ENCODE peak calls at places on chromosomes 12 and 14, in six cellular contexts. K, J, A, P, I and B are unnamed samples.

GRCh38 chr14:30553311-30553989 is 5.5 kb upstream of the G2E3 start:
- DNase-seq in A (no peak), I (no peak), K (no peak), J (no peak), P (no peak), B (no peak)

GRCh38 chr12:6873094-6874006 is at the start of gene SPSB2:
- DNase-seq in K (peak), I (peak), P (peak), A (peak), J (peak), B (peak)

GRCh38 chr12:29157486-29157946 is 8.4 kb downstream of the FAR2 start:
- DNase-seq in A (no peak), K (peak), P (no peak), J (no peak), I (no peak), B (no peak)

GRCh38 chr12:5560242-5560641 is 128.3 kb downstream of the NTF3 start:
- DNase-seq in P (no peak), J (no peak), A (no peak), I (no peak), K (no peak), B (no peak)

GRCh38 chr12:11650279-11650696 is 814 bp downstream of the ETV6 start:
- DNase-seq in I (peak), P (no peak), K (no peak), A (peak), J (no peak), B (no peak)

GRCh38 chr14:26008290-26008689 is 589.5 kb downstream of the NOVA1 start:
- DNase-seq in J (no peak), I (no peak), K (peak), A (no peak), P (no peak), B (peak)

GRCh38 chr12:63668028-63668799 is at the start of gene DPY19L2:
- DNase-seq in P (peak), J (peak), K (peak), A (peak), I (peak), B (peak)

GRCh38 chr12:4117386-4118016 is 156.1 kb upstream of the CCND2 start:
- DNase-seq in P (no peak), J (no peak), K (no peak), I (no peak), A (no peak), B (no peak)

GRCh38 chr12:1530592-1531159 is 63.7 kb downstream of the FBXL14 start:
- DNase-seq in A (no peak), P (no peak), I (no peak), J (no peak), K (no peak), B (peak)

GRCh38 chr12:69252033-69252432 is 12.7 kb downstream of the CPSF6 start:
- DNase-seq in J (peak), I (no peak), A (no peak), P (no peak), K (no peak), B (no peak)

GRCh38 chr12:69241444-69242092 is 2.2 kb downstream of the CPSF6 start:
- DNase-seq in K (peak), J (no peak), I (no peak), P (no peak), A (no peak), B (no peak)

GRCh38 chr12:69243099-69244084 is 4.0 kb downstream of the CPSF6 start:
- DNase-seq in J (no peak), K (no peak), P (no peak), I (no peak), A (no peak), B (no peak)

DNA sequence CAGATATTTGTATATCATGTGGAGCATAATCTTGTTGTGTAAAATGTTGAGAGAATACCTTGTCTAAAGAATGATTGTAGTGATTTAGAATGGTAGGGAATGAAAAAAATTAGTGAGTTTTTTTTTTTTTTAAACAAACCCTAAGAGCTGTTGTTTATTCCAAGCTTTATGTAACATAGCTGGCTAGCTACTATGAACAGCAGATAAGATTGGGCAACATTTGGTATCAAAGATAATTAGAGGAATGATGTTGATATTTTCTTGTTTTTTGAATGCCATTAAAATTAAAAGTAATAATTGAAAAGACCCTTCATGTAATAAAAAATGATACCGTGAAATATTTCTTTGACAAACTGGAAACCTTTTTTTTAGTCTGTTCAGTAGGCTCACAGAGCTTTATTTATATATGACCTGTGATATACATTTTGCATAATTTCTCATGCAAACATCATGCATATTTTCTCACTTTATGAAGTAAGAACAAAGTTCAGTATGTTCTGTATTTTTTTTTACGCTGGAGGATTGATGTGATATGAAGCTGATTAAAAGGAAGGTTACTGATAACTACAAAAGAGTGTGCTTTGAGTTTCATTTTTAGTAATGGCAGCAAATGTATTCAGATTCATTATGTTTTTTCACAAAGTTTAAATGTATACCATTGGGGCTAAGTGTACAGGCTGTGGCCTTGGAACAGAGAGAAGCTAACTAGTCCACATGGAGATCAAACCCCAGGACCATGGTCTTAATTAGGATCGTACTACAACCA is 8.1 kb downstream of the CPSF6 start:
- DNase-seq in J (no peak), K (no peak), I (no peak), A (no peak), P (no peak), B (no peak)
- H3K27ac ChIP-seq in J (no peak), K (no peak), I (no peak), A (no peak), P (no peak), B (no peak)

DNA sequence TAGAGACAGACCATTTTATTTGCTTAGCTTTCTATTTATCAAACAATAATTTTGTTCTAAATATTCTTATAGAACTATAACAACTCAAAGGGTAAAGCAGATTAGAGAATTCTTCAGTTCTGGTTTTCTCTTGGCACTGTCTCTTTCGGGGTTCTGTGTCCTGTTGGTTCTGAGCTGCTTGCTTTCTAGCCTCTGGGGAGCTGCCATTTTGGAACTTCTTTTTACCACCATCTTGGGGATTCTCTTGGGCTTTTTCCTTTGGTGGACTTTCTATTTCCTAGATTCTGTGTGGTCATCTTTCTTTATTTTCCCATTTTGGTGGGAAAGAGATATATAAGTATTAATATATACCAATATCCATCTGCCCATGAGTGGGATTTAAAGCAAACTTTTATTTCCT is 467.7 kb downstream of the PCNX1 start:
- DNase-seq in K (no peak), I (no peak), P (no peak), A (no peak), J (no peak), B (no peak)
- H3K27ac ChIP-seq in K (no peak), I (no peak), P (no peak), A (no peak), J (no peak), B (no peak)

GRCh38 chr12:92485356-92486348 is 217.1 kb upstream of the PLEKHG7 start:
- DNase-seq in P (no peak), A (no peak), J (peak), K (peak), I (no peak), B (no peak)
- H3K27ac ChIP-seq in P (no peak), A (peak), J (no peak), K (no peak), I (peak), B (peak)

GRCh38 chr14:73784065-73784987 is 67.3 kb upstream of the PTGR2 start:
- DNase-seq in K (no peak), A (no peak), I (peak), P (no peak), J (peak), B (peak)

GRCh38 chr14:73780896-73781295 is 66.7 kb upstream of the PNMA1 start:
- DNase-seq in J (no peak), P (no peak), A (no peak), I (no peak), K (no peak), B (no peak)

GRCh38 chr14:73783107-73783727 is 68.4 kb upstream of the PTGR2 start:
- DNase-seq in J (peak), P (no peak), K (no peak), A (peak), I (no peak), B (no peak)

GRCh38 chr14:73780391-73780790 is 66.2 kb upstream of the PNMA1 start:
- DNase-seq in A (no peak), J (no peak), K (no peak), P (no peak), I (no peak), B (no peak)

GRCh38 chr14:73782623-73783022 is 68.4 kb upstream of the PNMA1 start:
- DNase-seq in A (no peak), I (no peak), P (no peak), K (no peak), J (no peak), B (no peak)
- H3K27ac ChIP-seq in A (peak), I (peak), P (no peak), K (no peak), J (peak), B (peak)

DNA sequence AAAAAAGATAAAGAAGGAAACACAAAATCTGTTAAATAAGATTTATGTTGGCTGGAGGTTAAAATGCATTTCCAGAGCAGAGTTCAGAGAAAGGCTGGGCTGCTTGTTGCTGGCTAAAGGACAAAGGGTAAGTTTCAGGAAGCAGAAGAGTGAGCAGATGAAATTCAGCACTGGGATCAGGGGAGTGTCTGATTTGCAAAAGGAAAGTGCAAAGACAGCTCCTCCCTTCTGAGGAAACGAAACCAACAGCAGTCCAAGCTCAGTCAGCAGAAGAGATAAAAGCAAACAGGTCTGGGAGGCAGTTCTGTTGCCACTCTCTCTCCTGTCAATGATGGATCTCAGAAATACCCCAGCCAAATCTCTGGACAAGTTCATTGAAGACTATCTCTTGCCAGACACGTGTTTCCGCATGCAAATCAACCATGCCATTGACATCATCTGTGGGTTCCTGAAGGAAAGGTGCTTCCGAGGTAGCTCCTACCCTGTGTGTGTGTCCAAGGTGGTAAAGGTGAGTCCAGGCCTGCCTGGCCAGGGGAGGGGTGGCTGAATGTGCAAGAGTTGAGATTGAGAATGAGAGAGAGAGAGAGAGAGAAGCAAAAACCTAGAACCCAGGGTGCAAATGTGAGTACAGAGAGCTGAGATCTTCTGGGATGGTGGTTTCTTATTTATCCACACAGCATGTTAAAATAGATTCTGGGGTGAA is at the start of gene OAS1:
- DNase-seq in I (peak), A (peak), K (peak), P (peak), J (peak), B (peak)
- H3K27ac ChIP-seq in I (peak), A (peak), K (no peak), P (peak), J (peak), B (peak)

GRCh38 chr12:95942532-95943230 is at the start of gene CCDC38:
- DNase-seq in K (no peak), I (peak), P (peak), J (peak), A (peak), B (peak)
- H3K27ac ChIP-seq in K (no peak), I (peak), P (peak), J (no peak), A (peak), B (peak)